ENCODE peak calls at places on chromosomes 3 and 15, in nine cellular contexts. F is neural progenitor cell, H is heart right ventricle, P is fibroblast of pulmonary artery, L is Peyer's patch, U is GM12864, J is heart left ventricle, Z is pancreas, O is BE2C. E is an unnamed sample.

GRCh38 chr3:69867941-69868505 is 128.8 kb downstream of the MITF start:
- DNase-seq in F (no peak), H (no peak), P (peak; percentile 3), L (no peak), U (no peak), J (no peak), Z (no peak), O (no peak), E (no peak)

GRCh38 chr15:67854358-67854757 is 14.5 kb upstream of the RNU6-1 start:
- DNase-seq in F (no peak), H (no peak), P (no peak), L (no peak), U (no peak), J (no peak), Z (no peak), O (no peak), E (no peak)

GRCh38 chr15:72233759-72234158 is 2.8 kb upstream of the PKM start:
- DNase-seq in F (no peak), H (no peak), P (no peak), L (no peak), U (no peak), J (no peak), Z (no peak), O (no peak), E (no peak)

GRCh38 chr3:34856577-34856976 is 782.7 kb upstream of the ARPP21 start:
- DNase-seq in F (no peak), H (no peak), P (no peak), L (no peak), U (no peak), J (no peak), Z (no peak), O (no peak), E (no peak)

GRCh38 chr3:181952221-181952620 is 240.5 kb downstream of the SOX2 start:
- DNase-seq in F (no peak), H (no peak), P (no peak), L (no peak), U (no peak), J (no peak), Z (no peak), O (no peak), E (no peak)

GRCh38 chr3:190132376-190132775 is 11.7 kb upstream of the P3H2 start:
- DNase-seq in F (no peak), H (no peak), P (peak; percentile 64), L (no peak), U (no peak), J (no peak), Z (no peak), O (no peak), E (no peak)

GRCh38 chr3:52350436-52350835 is 34.3 kb downstream of the DNAH1 start:
- DNase-seq in F (no peak), H (no peak), P (no peak), L (no peak), U (no peak), J (peak; percentile 12), Z (no peak), O (no peak), E (no peak)

GRCh38 chr15:99347609-99348008 is 96.3 kb downstream of the LRRC28 start:
- DNase-seq in F (no peak), H (no peak), P (peak; percentile 13), L (no peak), U (no peak), J (no peak), Z (no peak), O (no peak), E (no peak)

GRCh38 chr3:96863129-96863740 is 48.8 kb downstream of the EPHA6 start:
- DNase-seq in F (peak; percentile 72), H (no peak), P (peak; percentile 46), L (no peak), U (no peak), J (no peak), Z (no peak), O (peak; percentile 67), E (peak; percentile 41)

GRCh38 chr15:78206326-78207109 is 27.8 kb downstream of the ACSBG1 start:
- DNase-seq in F (no peak), H (no peak), P (peak; percentile 27), L (peak; percentile 6), U (no peak), J (no peak), Z (no peak), O (no peak), E (no peak)

GRCh38 chr3:40432793-40433192 is 24.3 kb upstream of the RPL14 start:
- DNase-seq in F (no peak), H (no peak), P (no peak), L (no peak), U (no peak), J (no peak), Z (no peak), O (no peak), E (no peak)

GRCh38 chr3:63519426-63519825 is 133.0 kb upstream of the SNTN start:
- DNase-seq in F (no peak), H (no peak), P (peak; percentile 6), L (no peak), U (no peak), J (no peak), Z (no peak), O (no peak), E (no peak)

GRCh38 chr3:99108508-99108907 is 207.0 kb upstream of the DCBLD2 start:
- DNase-seq in F (no peak), H (no peak), P (peak; percentile 99), L (no peak), U (no peak), J (no peak), Z (no peak), O (no peak), E (peak; percentile 99)

GRCh38 chr3:79531566-79532295 is 236.1 kb downstream of the ROBO1 start:
- DNase-seq in F (no peak), H (no peak), P (no peak), L (no peak), U (no peak), J (no peak), Z (no peak), O (no peak), E (no peak)

GRCh38 chr3:79515072-79515471 is 252.7 kb downstream of the ROBO1 start:
- DNase-seq in F (no peak), H (no peak), P (peak; percentile 92), L (no peak), U (no peak), J (no peak), Z (no peak), O (peak; percentile 77), E (peak; percentile 58)

GRCh38 chr3:184874709-184875644 is 63.0 kb downstream of the VPS8 start:
- DNase-seq in F (peak; percentile 46), H (no peak), P (peak; percentile 60), L (no peak), U (no peak), J (no peak), Z (no peak), O (peak; percentile 43), E (peak; percentile 9)